ENCODE peak calls at places on chromosomes 1 and 21, in six cellular contexts. J, C, S, B, P and W are unnamed samples.

GRCh38 chr1:220815409-220815808 is 28.7 kb downstream of the MTARC1 start:
- DNase-seq in P (no peak), B (no peak), J (no peak), C (no peak), S (no peak), W (no peak)

GRCh38 chr1:28565040-28565439 is 12.2 kb downstream of the TRNAU1AP start:
- DNase-seq in C (no peak), S (no peak), B (no peak), P (no peak), J (no peak), W (no peak)

GRCh38 chr1:29585656-29586055 is 349.3 kb downstream of the PTPRU start:
- DNase-seq in B (no peak), P (no peak), C (no peak), J (no peak), S (no peak), W (no peak)

GRCh38 chr1:217747156-217747769 is 116.1 kb downstream of the SPATA17 start:
- DNase-seq in B (peak; percentile 8), S (peak; percentile 14), C (no peak), P (no peak), J (peak; percentile 67), W (no peak)

GRCh38 chr1:183058835-183059234 is 35.6 kb downstream of the LAMC1 start:
- DNase-seq in S (no peak), C (no peak), B (no peak), J (no peak), P (no peak), W (no peak)

GRCh38 chr1:6419397-6419802 is 319 bp downstream of the HES2 start:
- DNase-seq in C (no peak), P (peak; percentile 70), S (no peak), J (no peak), B (no peak), W (no peak)

GRCh38 chr1:91891486-91891885 is 5.5 kb upstream of the TGFBR3 start:
- DNase-seq in C (no peak), J (peak; percentile 97), P (no peak), S (no peak), B (no peak), W (peak; percentile 11)

GRCh38 chr1:33137800-33138199 is 44.0 kb downstream of the TRIM62 start:
- DNase-seq in B (no peak), C (no peak), P (peak; percentile 86), J (peak; percentile 47), S (no peak), W (no peak)

GRCh38 chr1:169236880-169237279 is 130.4 kb downstream of the ATP1B1 start:
- DNase-seq in P (no peak), S (peak; percentile 67), B (no peak), J (no peak), C (no peak), W (no peak)

GRCh38 chr21:31554511-31555022 is 104.9 kb upstream of the SOD1 start:
- DNase-seq in B (peak; percentile 75), J (no peak), P (no peak), S (peak; percentile 43), C (no peak), W (peak; percentile 26)

GRCh38 chr1:9448132-9449105 is 90.8 kb upstream of the SLC25A33 start:
- DNase-seq in S (no peak), J (no peak), C (no peak), B (no peak), P (no peak), W (no peak)

GRCh38 chr1:67347688-67348472 is 40.2 kb downstream of the IL12RB2 start:
- DNase-seq in P (peak; percentile 49), S (peak; percentile 85), J (peak; percentile 67), C (no peak), B (peak; percentile 38), W (peak; percentile 96)

GRCh38 chr1:201483373-201483949 is 14.5 kb upstream of the PHLDA3 start:
- DNase-seq in B (no peak), P (no peak), S (no peak), C (no peak), J (no peak), W (no peak)

GRCh38 chr1:201481004-201481380 is 12.0 kb upstream of the PHLDA3 start:
- DNase-seq in C (no peak), S (no peak), J (no peak), B (no peak), P (peak; percentile 33), W (no peak)

GRCh38 chr1:201480231-201481003 is 11.4 kb upstream of the PHLDA3 start:
- DNase-seq in C (peak; percentile 75), S (peak; percentile 97), J (peak; percentile 78), P (peak; percentile 91), B (peak; percentile 80), W (peak; percentile 92)

GRCh38 chr1:201482755-201483154 is 13.8 kb upstream of the PHLDA3 start:
- DNase-seq in P (no peak), J (no peak), B (peak; percentile 72), C (no peak), S (no peak), W (no peak)

DNA sequence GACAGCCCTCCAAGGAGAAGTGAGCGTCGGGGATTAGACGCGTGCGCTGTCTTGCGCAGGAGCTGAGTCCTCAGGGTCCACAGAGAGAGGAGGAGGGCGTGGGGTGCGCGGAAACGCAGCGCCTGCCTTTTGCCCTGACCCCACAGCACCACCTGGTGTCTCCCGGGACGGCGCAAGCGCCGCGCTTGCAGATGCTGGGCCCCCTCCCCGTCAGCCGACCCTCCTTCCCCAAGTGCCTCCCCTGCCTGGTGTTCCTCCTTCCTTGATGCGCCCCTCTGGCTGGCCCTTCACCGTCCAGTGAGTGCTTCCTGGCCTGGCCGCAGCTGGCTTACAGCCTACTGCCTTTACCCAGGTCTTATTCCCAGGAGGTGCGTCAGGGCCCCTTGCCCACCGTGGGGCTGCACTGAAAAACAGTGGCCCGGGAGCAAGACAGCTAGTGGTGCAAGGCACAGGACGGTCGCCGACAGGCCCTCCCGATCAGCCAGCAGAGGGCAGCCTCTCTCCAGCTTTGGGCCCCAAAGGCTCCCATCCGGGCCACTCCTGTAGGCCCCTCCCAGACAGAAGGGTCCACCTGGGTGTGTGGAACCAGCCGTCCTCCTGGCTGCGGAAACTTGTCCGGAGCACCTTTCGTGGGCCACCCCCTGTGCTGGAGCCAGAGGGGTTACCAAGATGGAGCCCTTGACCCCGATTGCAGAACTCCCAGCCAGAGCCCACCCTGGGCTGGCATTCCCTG is 12.9 kb upstream of the PHLDA3 start:
- DNase-seq in C (peak; percentile 76), J (peak; percentile 80), P (peak; percentile 97), S (peak; percentile 68), B (peak; percentile 88), W (no peak)
- TF ChIP-seq CTCF in C (peak; percentile 97), J (peak; percentile 90), P (peak; percentile 88), S (peak; percentile 90), B (peak; percentile 75), W (peak; percentile 97)

GRCh38 chr1:55070765-55071164 is 31.4 kb downstream of the PCSK9 start:
- DNase-seq in J (no peak), P (no peak), C (no peak), B (no peak), S (no peak), W (no peak)

GRCh38 chr1:55069280-55069679 is 29.9 kb downstream of the PCSK9 start:
- DNase-seq in S (no peak), P (no peak), J (no peak), C (no peak), B (no peak), W (no peak)

GRCh38 chr1:55070291-55070690 is 30.9 kb downstream of the PCSK9 start:
- DNase-seq in P (no peak), J (peak; percentile 19), C (no peak), B (no peak), S (no peak), W (no peak)

GRCh38 chr1:55073187-55073916 is 34.0 kb downstream of the PCSK9 start:
- DNase-seq in S (no peak), P (no peak), J (no peak), C (no peak), B (no peak), W (no peak)

DNA sequence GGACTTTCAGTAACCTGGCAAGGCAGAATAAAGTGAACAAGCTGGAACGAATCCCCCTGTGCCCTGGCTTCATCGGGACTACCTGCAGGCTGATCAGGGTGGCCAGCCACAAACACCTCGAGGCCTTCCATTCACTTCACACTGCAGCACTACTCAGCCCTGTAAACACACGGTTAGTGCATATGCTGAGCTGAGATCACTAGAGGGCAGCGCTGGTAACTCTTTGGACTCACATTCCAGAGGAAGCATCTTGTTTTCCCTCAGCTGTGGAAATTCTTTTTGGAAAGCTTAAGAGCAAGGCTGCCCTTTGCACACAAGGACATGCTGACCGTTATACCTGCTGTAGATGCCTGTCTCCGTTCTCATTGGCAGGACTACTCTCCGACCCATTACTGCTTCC is 32.1 kb downstream of the PCSK9 start:
- DNase-seq in S (peak; percentile 46), P (peak; percentile 67), B (no peak), J (peak; percentile 64), C (no peak), W (peak; percentile 50)
- TF ChIP-seq CTCF in S (peak; percentile 44), P (no peak), B (peak; percentile 30), J (peak; percentile 66), C (no peak), W (peak; percentile 62)

DNA sequence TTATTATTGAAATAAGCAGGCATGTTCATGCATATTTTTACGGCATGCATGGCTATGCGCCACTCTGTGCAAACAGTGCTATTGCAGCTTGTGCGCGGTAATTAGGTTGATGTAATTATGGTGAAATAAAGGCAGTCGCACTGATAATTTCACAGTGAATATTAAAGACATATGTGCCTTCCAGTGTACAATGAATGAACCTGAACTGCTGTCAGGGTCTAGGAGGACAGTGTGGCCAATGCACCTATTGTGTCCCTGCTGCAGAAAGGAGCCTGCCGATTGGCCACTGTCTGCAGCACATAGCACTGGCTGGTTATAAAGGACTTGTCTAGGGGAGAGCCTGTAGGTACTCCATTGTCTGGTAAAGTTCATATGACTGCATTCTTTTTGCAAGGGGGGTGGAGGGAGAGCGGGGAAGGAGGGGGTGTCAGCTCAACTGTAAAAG is 340.4 kb downstream of the USP25 start:
- DNase-seq in J (no peak), S (no peak), P (no peak), B (no peak), C (no peak), W (no peak)
- TF ChIP-seq CTCF in J (no peak), S (no peak), P (no peak), B (no peak), C (no peak), W (no peak)

DNA sequence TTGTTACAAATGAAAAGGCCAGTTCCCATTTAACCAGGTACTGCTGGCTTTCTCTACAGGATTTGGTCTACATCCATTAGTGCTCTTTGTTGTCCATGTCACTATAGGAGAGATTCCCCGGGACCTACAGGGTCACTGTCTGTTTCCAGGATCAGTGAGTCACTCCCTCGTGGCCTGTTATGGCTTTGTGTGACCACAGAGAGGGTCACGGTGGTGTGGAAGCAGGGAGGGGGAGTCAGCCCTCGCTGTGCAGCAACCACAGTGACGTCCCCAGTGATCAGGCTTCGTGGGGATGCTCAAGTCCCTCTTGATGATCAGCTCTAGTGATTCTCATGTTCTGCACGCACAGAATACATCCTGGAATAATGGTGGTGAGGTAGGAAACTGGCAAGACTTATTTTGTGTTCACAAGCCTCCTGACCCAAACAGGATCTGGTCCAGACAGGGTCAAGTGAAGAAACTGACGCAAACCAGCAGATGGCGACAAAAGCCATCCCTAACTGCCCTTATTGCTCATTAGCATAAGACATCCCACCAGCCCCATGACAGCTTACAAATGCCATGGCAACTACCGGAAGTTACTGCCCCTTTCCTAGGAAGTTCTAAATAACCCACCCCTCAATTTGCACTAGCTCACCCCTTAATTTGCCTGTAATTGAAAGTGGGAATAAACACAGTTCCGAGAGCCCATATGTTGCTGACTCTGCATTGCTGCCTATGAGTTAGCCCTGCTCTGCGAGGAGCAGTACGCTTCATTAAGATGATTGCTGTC is 98.5 kb downstream of the DISC1 start:
- DNase-seq in B (peak; percentile 14), S (peak; percentile 28), P (peak; percentile 70), J (peak; percentile 60), C (peak; percentile 61), W (peak; percentile 9)
- TF ChIP-seq CTCF in B (peak; percentile 8), S (peak; percentile 50), P (peak; percentile 57), J (peak; percentile 55), C (peak; percentile 71), W (peak; percentile 55)

GRCh38 chr1:80878343-80878742 is 922.4 kb upstream of the ADGRL2 start:
- DNase-seq in C (no peak), P (no peak), B (no peak), J (no peak), S (no peak), W (no peak)

GRCh38 chr1:80876035-80876434 is 924.7 kb upstream of the ADGRL2 start:
- DNase-seq in P (no peak), B (no peak), J (no peak), C (no peak), S (no peak), W (no peak)
- TF ChIP-seq CTCF in P (no peak), B (no peak), J (no peak), C (no peak), S (no peak), W (no peak)